ENCODE peak calls at places on chromosome 3, in ten cellular contexts. L is cardiac muscle cell, M is A673, C is foreskin fibroblast, R is SK-N-SH, E is tibial artery, H is GM12864, Q is choroid plexus epithelial cell, K is GM23338, X is Panc1. G is an unnamed sample.

GRCh38 chr3:171811913-171812321 is 1.6 kb upstream of the PLD1 start:
- DNase-seq in R (no peak), X (no peak), L (peak), C (peak), K (no peak), Q (peak), E (peak), M (peak), H (no peak), G (peak)

GRCh38 chr3:127984241-127984975 is 67.8 kb upstream of the SEC61A1 start:
- DNase-seq in K (no peak), X (no peak), H (no peak), R (no peak), M (no peak), L (no peak), Q (no peak), E (no peak), C (peak), G (no peak)

GRCh38 chr3:107637416-107638182 is 114.8 kb downstream of the BBX start:
- DNase-seq in C (no peak), E (no peak), X (no peak), R (no peak), M (no peak), H (no peak), Q (no peak), K (no peak), L (no peak), G (no peak)

GRCh38 chr3:63975705-63976104 is 47.6 kb downstream of the PSMD6 start:
- DNase-seq in K (no peak), Q (peak), E (peak), R (no peak), C (peak), H (no peak), M (peak), L (peak), X (no peak), G (peak)

GRCh38 chr3:190326361-190326760 is 4.1 kb upstream of the CLDN1 start:
- DNase-seq in H (no peak), M (no peak), Q (no peak), X (no peak), E (no peak), L (no peak), R (no peak), C (no peak), K (no peak), G (no peak)

GRCh38 chr3:155369244-155369643 is 75.8 kb upstream of the STRIT1 start:
- DNase-seq in R (no peak), X (no peak), C (no peak), M (no peak), K (peak), Q (no peak), H (no peak), E (no peak), L (no peak), G (no peak)

GRCh38 chr3:48268936-48269551 is 28.1 kb downstream of the ZNF589 start:
- DNase-seq in C (no peak), Q (no peak), H (no peak), R (no peak), E (no peak), X (no peak), M (no peak), K (no peak), L (peak), G (peak)

GRCh38 chr3:151404316-151404715 is 19.8 kb upstream of the P2RY12 start:
- DNase-seq in Q (peak), L (peak), K (no peak), R (no peak), H (no peak), C (peak), M (no peak), E (no peak), X (no peak), G (peak)

GRCh38 chr3:65178703-65179102 is 490.9 kb upstream of the ADAMTS9 start:
- DNase-seq in H (no peak), R (no peak), X (no peak), E (no peak), C (peak), K (no peak), M (no peak), Q (peak), L (peak), G (peak)

GRCh38 chr3:49255686-49256085 is 21.3 kb downstream of the C3orf62 start:
- DNase-seq in Q (no peak), R (no peak), M (no peak), L (no peak), X (no peak), C (no peak), K (no peak), H (no peak), E (no peak), G (no peak)

GRCh38 chr3:6526861-6527260 is 334.1 kb upstream of the GRM7 start:
- DNase-seq in H (no peak), K (no peak), Q (no peak), R (no peak), E (no peak), L (no peak), X (no peak), C (no peak), M (no peak), G (no peak)

GRCh38 chr3:52912885-52913731 is 15.8 kb upstream of the STIMATE start:
- DNase-seq in E (no peak), C (no peak), H (no peak), M (no peak), L (no peak), X (no peak), K (no peak), Q (no peak), R (peak), G (no peak)

GRCh38 chr3:52904000-52904399 is 6.7 kb upstream of the STIMATE start:
- DNase-seq in Q (no peak), H (no peak), C (no peak), E (no peak), R (no peak), M (no peak), X (no peak), K (no peak), L (no peak), G (no peak)

GRCh38 chr3:52910823-52911222 is 13.5 kb upstream of the STIMATE start:
- DNase-seq in R (no peak), Q (no peak), H (no peak), K (no peak), E (no peak), X (no peak), M (no peak), L (no peak), C (no peak), G (no peak)

GRCh38 chr3:52904552-52904951 is 7.2 kb upstream of the STIMATE start:
- DNase-seq in L (no peak), M (no peak), H (no peak), X (no peak), R (no peak), Q (no peak), K (no peak), C (no peak), E (no peak), G (no peak)

DNA sequence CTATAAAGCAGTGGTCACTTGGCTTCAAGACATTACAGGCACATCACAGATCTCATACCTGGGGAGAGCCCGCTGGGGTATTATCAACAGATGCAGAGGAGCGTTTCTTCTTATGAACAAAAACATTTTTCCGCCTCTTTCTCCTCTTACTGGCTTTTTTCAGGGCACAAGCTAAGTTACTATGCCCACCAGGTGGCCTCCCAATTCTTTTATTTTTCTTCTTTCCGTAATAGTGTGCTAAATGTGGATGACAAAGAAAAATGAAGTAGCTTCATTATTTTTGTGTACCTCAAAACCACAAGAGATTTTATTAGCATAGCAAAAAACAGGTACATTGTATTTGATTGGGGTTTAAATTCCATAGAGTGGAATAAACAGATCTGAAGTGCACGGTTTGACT is 10.1 kb upstream of the STIMATE start:
- DNase-seq in M (no peak), Q (no peak), H (no peak), L (no peak), C (no peak), R (no peak), K (peak), X (no peak), E (no peak), G (no peak)
- TF ChIP-seq CTCF in M (no peak), Q (no peak), H (no peak), L (no peak), C (no peak), R (peak), K (peak), X (no peak), E (no peak), G (no peak)

DNA sequence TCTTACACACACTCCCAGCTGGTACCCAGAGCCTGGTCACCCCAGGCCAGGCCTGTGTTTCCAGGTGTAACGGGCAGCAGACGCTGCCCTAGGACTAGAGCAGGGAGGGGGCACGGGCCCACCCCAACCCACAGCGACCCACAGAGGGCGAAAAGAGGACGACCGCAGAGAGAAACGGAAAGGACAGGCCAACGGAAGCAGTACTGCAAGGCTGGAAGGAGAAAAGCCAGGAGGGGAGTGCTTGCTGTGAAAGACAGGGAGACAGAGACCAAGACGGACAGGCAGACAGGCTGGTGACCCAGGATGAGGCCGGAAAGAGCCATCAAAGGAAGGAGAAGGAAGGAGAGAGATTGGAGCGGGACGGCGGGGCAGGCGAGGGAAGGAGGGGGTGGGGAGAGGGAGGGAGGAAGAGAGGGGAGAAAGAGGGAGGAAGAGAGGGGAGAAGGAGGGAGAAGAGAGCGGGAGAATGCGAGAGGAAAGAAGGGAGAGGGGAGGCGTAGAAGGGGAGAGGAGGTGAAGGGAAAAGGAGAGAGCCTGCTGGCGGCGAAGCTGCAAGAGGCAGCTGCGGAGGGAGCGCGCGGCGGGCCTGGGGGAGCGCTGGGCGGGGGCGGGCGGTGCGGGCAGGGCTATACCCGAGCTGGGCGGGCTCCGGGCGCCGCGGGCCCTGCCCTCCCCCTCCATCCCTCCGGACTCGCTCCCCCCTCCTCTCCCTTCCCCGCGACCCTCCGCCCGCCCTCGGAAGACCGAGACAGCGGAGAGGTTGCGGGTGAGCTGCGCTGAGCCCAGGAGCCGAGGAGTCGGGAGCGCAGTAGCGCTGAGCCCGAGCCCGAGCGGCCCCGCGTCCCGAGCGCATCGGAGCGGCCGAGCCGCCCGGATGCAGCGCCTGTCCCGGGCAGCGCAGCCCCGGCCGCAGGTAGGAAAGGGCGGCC is at the start of gene SLC6A1:
- DNase-seq in M (peak), H (no peak), Q (no peak), C (no peak), R (peak), X (no peak), L (peak), E (no peak), K (peak), G (peak)
- H3K4me3 ChIP-seq in M (peak), H (no peak), Q (peak), C (peak), R (peak), X (no peak), L (peak), E (peak), K (peak), G (no peak)

GRCh38 chr3:137360531-137361201 is 402.9 kb downstream of the IL20RB start:
- DNase-seq in L (no peak), E (no peak), K (no peak), C (no peak), H (no peak), R (no peak), X (no peak), Q (no peak), M (no peak), G (no peak)
- TF ChIP-seq CTCF in L (no peak), E (no peak), K (peak), C (no peak), H (no peak), R (no peak), X (no peak), Q (no peak), M (no peak), G (no peak)

DNA sequence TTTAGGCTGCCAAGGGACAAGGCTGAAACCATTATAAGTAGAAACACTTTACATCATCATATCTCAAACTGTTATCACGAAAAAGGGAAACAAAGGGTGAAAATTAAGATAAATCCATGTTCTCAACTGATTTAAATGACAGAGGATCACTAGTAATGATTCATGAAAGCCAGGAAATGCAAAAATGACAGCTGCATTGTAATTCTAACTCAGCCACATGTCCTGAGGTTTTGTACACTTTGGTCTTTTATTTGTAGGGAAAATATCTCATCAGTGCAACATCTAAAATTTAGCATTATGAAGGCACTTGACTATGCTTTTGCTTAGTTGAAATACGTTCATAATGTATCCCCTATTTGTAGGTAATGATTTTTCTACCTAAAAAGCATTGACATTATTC is 379.7 kb downstream of the TIGIT start:
- DNase-seq in H (no peak), R (no peak), E (no peak), M (no peak), C (no peak), Q (no peak), K (no peak), L (no peak), X (no peak), G (no peak)
- H3K4me3 ChIP-seq in H (no peak), R (no peak), E (no peak), M (no peak), C (no peak), Q (no peak), K (no peak), L (no peak), X (no peak), G (no peak)

GRCh38 chr3:42957573-42957972 is 21.5 kb upstream of the GASK1A start:
- DNase-seq in R (no peak), M (no peak), H (no peak), K (peak), L (no peak), C (no peak), X (no peak), Q (no peak), E (no peak), G (no peak)
- TF ChIP-seq CTCF in R (no peak), M (no peak), H (no peak), K (peak), L (no peak), C (peak), X (no peak), Q (peak), E (no peak), G (no peak)

GRCh38 chr3:39178553-39178952 is 13.8 kb downstream of the XIRP1 start:
- DNase-seq in Q (peak), M (no peak), L (peak), E (no peak), X (no peak), H (no peak), C (no peak), K (no peak), R (no peak), G (peak)
- H3K4me3 ChIP-seq in Q (no peak), M (no peak), L (peak), E (peak), X (peak), H (peak), C (peak), K (peak), R (peak), G (no peak)

GRCh38 chr3:29144361-29144760 is 136.5 kb upstream of the RBMS3 start:
- DNase-seq in L (peak), H (no peak), Q (no peak), C (no peak), K (no peak), E (no peak), M (peak), X (no peak), R (no peak), G (no peak)
- TF ChIP-seq CTCF in L (no peak), H (no peak), Q (no peak), C (no peak), K (no peak), E (no peak), M (no peak), X (no peak), R (no peak), G (no peak)

G was measured in cardiac fibroblast.